ENCODE peak calls at places on chromosome 21, in ten cellular contexts. L is stomach, O is tibial artery, C is RWPE2, J is HCT116, M is left ventricle myocardium inferior, S is upper lobe of right lung, B is neuronal stem cell, X is psoas muscle, Q is uterus. U is an unnamed sample.

GRCh38 chr21:46428987-46429710 is 29.5 kb upstream of the DIP2A start:
- DNase-seq in L (no peak), O (no peak), C (no peak), J (no peak), M (no peak), S (no peak), B (no peak), X (peak; percentile 46), Q (no peak), U (no peak)

GRCh38 chr21:15999741-16000140 is 270.0 kb downstream of the USP25 start:
- DNase-seq in L (no peak), O (no peak), C (no peak), J (no peak), M (no peak), S (no peak), B (no peak), X (no peak), Q (no peak), U (no peak)

GRCh38 chr21:40466893-40467483 is 380.0 kb downstream of the DSCAM start:
- DNase-seq in L (no peak), O (no peak), C (no peak), J (no peak), M (no peak), S (no peak), B (peak; percentile 2), X (no peak), Q (no peak), U (no peak)

GRCh38 chr21:46144464-46145070 is 10.8 kb downstream of the FTCD start:
- DNase-seq in L (no peak), O (no peak), C (no peak), J (no peak), M (no peak), S (no peak), B (no peak), X (peak; percentile 39), Q (peak; percentile 13), U (no peak)

GRCh38 chr21:41124626-41125240 is 43.2 kb upstream of the BACE2 start:
- DNase-seq in L (no peak), O (no peak), C (no peak), J (no peak), M (no peak), S (no peak), B (no peak), X (no peak), Q (no peak), U (no peak)

GRCh38 chr21:22961248-22961647 is 1963.0 kb downstream of the NCAM2 start:
- DNase-seq in L (no peak), O (no peak), C (no peak), J (no peak), M (no peak), S (no peak), B (no peak), X (no peak), Q (no peak), U (no peak)

GRCh38 chr21:45959182-45959581 is 22.4 kb upstream of the COL6A1 start:
- DNase-seq in L (no peak), O (no peak), C (no peak), J (no peak), M (no peak), S (no peak), B (no peak), X (no peak), Q (no peak), U (no peak)

GRCh38 chr21:39392296-39392695 is 43.4 kb upstream of the HMGN1 start:
- DNase-seq in L (no peak), O (no peak), C (no peak), J (no peak), M (no peak), S (no peak), B (no peak), X (no peak), Q (no peak), U (no peak)

GRCh38 chr21:42358261-42358660 is 7.5 kb upstream of the TFF2 start:
- DNase-seq in L (no peak), O (no peak), C (no peak), J (no peak), M (no peak), S (no peak), B (no peak), X (no peak), Q (no peak), U (peak; percentile 56)
- H3K27me3 ChIP-seq in L (no peaks in the 10 kb centered on the region), O (peaks cover 24% of the 10 kb centered on the region), C (no peaks in the 10 kb centered on the region), J (no peaks in the 10 kb centered on the region), M (peaks cover 60% of the 10 kb centered on the region), S (peaks cover 4% of the 10 kb centered on the region), B (no peaks in the 10 kb centered on the region), X (no peaks in the 10 kb centered on the region), Q (no peaks in the 10 kb centered on the region), U (no peaks in the 10 kb centered on the region)

DNA sequence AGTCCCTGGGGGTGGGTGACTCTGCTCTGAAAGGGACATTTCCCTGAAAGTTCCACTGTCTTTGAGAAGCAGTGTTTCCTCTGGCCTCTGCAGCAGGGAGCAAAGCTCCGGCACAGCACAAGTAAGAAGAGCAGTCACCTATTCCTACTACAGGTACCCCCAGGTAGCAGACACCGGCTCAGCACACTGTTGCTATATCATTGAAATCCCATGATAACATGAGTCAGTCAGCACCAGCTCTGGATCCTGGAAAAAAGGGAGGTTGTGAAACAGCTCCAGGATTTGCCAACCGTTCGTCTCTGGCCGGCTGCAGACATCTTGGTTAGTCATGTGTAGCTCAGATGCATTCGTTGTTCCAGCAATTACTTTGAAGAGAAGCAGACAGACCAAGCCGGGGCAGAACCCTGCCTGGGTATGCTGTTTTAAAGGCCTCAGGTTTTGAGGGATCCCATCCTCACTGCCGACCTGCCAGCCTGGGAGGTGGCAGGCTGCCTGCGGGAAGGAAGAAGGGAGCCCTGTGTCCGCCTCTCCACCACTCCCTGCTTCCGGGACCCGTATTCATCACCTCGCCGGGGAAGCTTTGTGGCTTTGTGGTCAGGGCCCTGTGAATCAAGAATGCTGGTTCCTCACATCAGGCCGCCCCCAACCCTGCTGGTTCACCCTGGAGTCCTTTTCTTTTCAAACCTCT is 139.2 kb downstream of the CLIC6 start:
- DNase-seq in L (peak; percentile 41), O (peak; percentile 65), C (peak; percentile 87), J (peak; percentile 82), M (no peak), S (no peak), B (no peak), X (no peak), Q (peak; percentile 43), U (peak; percentile 74)
- H3K4me1 ChIP-seq in L (peaks cover 6% of the 10 kb centered on the region), O (peaks cover 21% of the 10 kb centered on the region), C (peaks cover 53% of the 10 kb centered on the region), J (peaks cover 63% of the 10 kb centered on the region), M (no peaks in the 10 kb centered on the region), S (peaks cover 14% of the 10 kb centered on the region), B (no peaks in the 10 kb centered on the region), X (peaks cover 29% of the 10 kb centered on the region), Q (no peaks in the 10 kb centered on the region), U (no peaks in the 10 kb centered on the region)

DNA sequence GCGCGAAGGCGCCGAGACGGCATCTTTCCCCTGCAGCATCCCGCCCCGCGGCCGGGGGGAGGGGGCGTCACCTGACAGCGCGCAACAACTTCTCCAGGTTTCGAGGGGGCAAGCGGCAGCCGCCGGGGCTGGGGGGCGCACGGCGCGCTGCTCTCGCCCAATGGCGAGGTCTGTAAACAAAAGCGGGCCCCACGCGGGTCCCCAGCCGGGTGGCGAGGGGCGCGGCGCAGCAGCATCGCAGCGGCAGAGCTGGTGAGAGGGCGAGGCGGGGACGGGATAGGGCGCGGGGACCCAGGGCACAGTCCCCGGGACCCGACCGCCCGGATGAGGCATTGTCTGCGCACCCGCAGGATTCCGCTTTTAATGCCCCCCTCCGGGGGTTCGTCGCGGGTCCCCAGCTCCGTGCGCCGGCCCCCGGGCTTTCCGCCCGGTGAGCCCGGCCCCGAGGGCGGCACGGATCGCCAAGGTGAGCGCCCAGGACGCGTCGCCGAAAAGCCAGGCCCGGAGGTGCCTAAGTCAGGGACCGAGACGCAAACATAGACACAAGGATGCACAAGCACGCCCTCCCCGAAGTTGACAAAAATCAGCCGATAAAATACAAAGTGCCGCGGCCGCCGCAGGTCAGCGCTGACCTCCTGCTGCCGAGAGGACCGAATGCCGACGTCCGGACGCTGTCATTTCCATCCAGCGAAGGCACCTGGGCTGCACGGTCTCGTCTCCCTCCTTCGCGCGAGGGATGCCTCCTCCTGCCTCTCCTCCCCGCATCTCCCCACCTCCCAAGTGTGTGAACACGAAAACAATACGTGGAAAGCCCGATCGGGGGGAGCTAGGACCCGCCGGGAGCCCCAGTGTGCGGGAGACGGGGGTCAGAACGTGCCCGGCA is 101.3 kb upstream of the SOD1 start:
- DNase-seq in L (no peak), O (no peak), C (no peak), J (no peak), M (no peak), S (peak; percentile 58), B (peak; percentile 55), X (no peak), Q (no peak), U (no peak)
- H3K27ac ChIP-seq in L (no peak overlapping the region), O (no peak overlapping the region), C (no peak overlapping the region), J (peak overlapping the region; percentile 66), M (no peak overlapping the region), S (no peak overlapping the region), B (peak overlapping the region; percentile 80), X (no peak overlapping the region), Q (peak overlapping the region; percentile 3), U (no peak overlapping the region)

GRCh38 chr21:44498965-44499560 is 40.9 kb downstream of the KRTAP10-1 start:
- DNase-seq in L (no peak), O (no peak), C (peak; percentile 19), J (no peak), M (no peak), S (no peak), B (no peak), X (peak; percentile 34), Q (no peak), U (peak; percentile 48)

GRCh38 chr21:44496196-44496899 is 41.0 kb downstream of the LRRC3 start:
- DNase-seq in L (no peak), O (no peak), C (no peak), J (no peak), M (no peak), S (no peak), B (no peak), X (peak; percentile 52), Q (no peak), U (peak; percentile 62)

GRCh38 chr21:44496900-44497550 is 41.7 kb downstream of the LRRC3 start:
- DNase-seq in L (no peak), O (no peak), C (no peak), J (no peak), M (no peak), S (no peak), B (no peak), X (peak; percentile 26), Q (no peak), U (peak; percentile 28)

GRCh38 chr21:44498280-44498964 is 41.6 kb downstream of the KRTAP10-1 start:
- DNase-seq in L (no peak), O (no peak), C (peak; percentile 33), J (no peak), M (no peak), S (no peak), B (no peak), X (no peak), Q (no peak), U (peak; percentile 27)

DNA sequence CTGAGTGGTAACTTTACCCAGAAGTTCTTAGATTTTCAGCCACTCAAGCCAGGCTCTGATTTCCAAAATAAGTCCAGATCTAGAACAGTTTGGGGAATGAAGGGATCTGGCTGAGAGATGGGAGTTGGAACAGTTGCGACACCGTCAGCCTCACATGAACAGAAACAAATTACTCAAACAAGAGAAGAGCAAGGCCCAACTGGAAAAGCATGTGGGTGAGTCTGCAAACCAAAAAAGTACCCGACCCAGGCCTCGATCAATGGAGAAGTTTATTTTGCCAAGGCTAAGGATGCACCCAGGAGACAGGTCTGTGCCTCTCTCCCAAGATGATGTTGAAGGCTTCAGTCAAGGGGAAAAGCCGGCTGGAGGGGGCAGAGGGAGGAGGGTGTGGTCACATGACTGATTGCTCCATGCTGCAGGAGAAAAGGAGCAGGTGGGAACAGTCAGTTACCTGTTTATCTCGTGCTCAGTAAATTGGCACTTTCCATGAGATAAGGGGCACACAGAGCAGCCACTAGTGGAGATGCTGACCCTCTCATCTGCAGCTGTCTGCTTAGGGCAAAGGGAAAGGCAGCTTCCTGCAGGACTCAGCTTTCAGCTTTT is 42.3 kb downstream of the KRTAP10-1 start:
- DNase-seq in L (no peak), O (peak; percentile 61), C (no peak), J (no peak), M (no peak), S (no peak), B (no peak), X (peak; percentile 41), Q (no peak), U (peak; percentile 33)
- H3K27me3 ChIP-seq in L (no peaks in the 10 kb centered on the region), O (peaks cover 56% of the 10 kb centered on the region), C (peaks cover 9% of the 10 kb centered on the region), J (peaks cover 19% of the 10 kb centered on the region), M (peaks cover 38% of the 10 kb centered on the region), S (no peaks in the 10 kb centered on the region), B (no peaks in the 10 kb centered on the region), X (no peaks in the 10 kb centered on the region), Q (no peaks in the 10 kb centered on the region), U (no peaks in the 10 kb centered on the region)

U was measured in aorta.